ENCODE peak calls at places on chromosomes 11 and 22, in eight cellular contexts. P is PC-9, D is GM23248, Q is Karpas-422, U is OCI-LY7, N is HCT116, O is SK-N-SH, S is PC-3. V is an unnamed sample.

GRCh38 chr11:116791002-116791812 is 472 bp downstream of the APOA5 start:
- DNase-seq in P (peak; percentile 63), D (peak; percentile 82), Q (peak; percentile 74), U (peak; percentile 71), N (peak; percentile 35), O (peak; percentile 92), S (peak; percentile 48), V (peak; percentile 94)

GRCh38 chr11:5624489-5625278 is at the start of gene TRIM34:
- DNase-seq in P (peak; percentile 43), D (peak; percentile 85), Q (peak; percentile 95), U (peak; percentile 89), N (no peak), O (no peak), S (peak; percentile 70), V (peak; percentile 76)

GRCh38 chr11:2419638-2420501 is 19.3 kb downstream of the TSSC4 start:
- DNase-seq in P (peak; percentile 61), D (peak; percentile 89), Q (peak; percentile 90), U (peak; percentile 79), N (peak; percentile 52), O (peak; percentile 89), S (peak; percentile 83), V (peak; percentile 87)

GRCh38 chr11:6695377-6695776 is 12.2 kb upstream of the MRPL17 start:
- DNase-seq in P (no peak), D (peak; percentile 79), Q (no peak), U (no peak), N (no peak), O (no peak), S (no peak), V (no peak)

GRCh38 chr11:121763526-121763925 is 310.8 kb upstream of the SORL1-AS1 start:
- DNase-seq in P (no peak), D (no peak), Q (peak; percentile 42), U (peak; percentile 59), N (no peak), O (no peak), S (no peak), V (no peak)

GRCh38 chr11:121741954-121742361 is 289.2 kb upstream of the SORL1-AS1 start:
- DNase-seq in P (no peak), D (peak; percentile 59), Q (no peak), U (no peak), N (no peak), O (peak; percentile 36), S (no peak), V (no peak)

GRCh38 chr11:7977251-7977917 is 9.8 kb upstream of the EIF3F start:
- DNase-seq in P (peak; percentile 26), D (peak; percentile 94), Q (no peak), U (peak; percentile 16), N (no peak), O (no peak), S (peak; percentile 79), V (peak; percentile 50)

GRCh38 chr11:87263979-87264378 is 226.2 kb downstream of the TMEM135 start:
- DNase-seq in P (no peak), D (peak; percentile 12), Q (no peak), U (no peak), N (no peak), O (no peak), S (peak; percentile 31), V (no peak)

GRCh38 chr11:113189909-113190667 is 124.3 kb upstream of the TTC12 start:
- DNase-seq in P (peak; percentile 82), D (peak; percentile 92), Q (no peak), U (no peak), N (no peak), O (no peak), S (peak; percentile 66), V (no peak)

GRCh38 chr22:28116261-28116673 is 197.2 kb upstream of the PITPNB start:
- DNase-seq in P (peak; percentile 39), D (peak; percentile 97), Q (no peak), U (no peak), N (no peak), O (no peak), S (peak; percentile 61), V (peak; percentile 27)

GRCh38 chr22:37806409-37807338 is 1.1 kb upstream of the GCAT start:
- DNase-seq in P (peak; percentile 20), D (peak; percentile 86), Q (peak; percentile 54), U (no peak), N (no peak), O (peak; percentile 28), S (peak; percentile 49), V (peak; percentile 47)

GRCh38 chr11:116300252-116300651 is 472.5 kb downstream of the BUD13 start:
- DNase-seq in P (no peak), D (no peak), Q (no peak), U (no peak), N (no peak), O (no peak), S (no peak), V (no peak)

GRCh38 chr22:31532060-31532459 is 35.7 kb downstream of the SFI1 start:
- DNase-seq in P (no peak), D (peak; percentile 23), Q (no peak), U (no peak), N (no peak), O (no peak), S (no peak), V (no peak)

GRCh38 chr22:19514831-19515565 is 9.2 kb downstream of the CLDN5 start:
- DNase-seq in P (no peak), D (peak; percentile 36), Q (no peak), U (no peak), N (no peak), O (no peak), S (no peak), V (no peak)

GRCh38 chr11:1500466-1501420 is 14.2 kb upstream of the MOB2 start:
- DNase-seq in P (no peak), D (no peak), Q (no peak), U (no peak), N (no peak), O (no peak), S (no peak), V (no peak)

GRCh38 chr11:119759747-119760412 is 30.9 kb upstream of the NECTIN1 start:
- DNase-seq in P (no peak), D (no peak), Q (no peak), U (no peak), N (no peak), O (no peak), S (no peak), V (no peak)

GRCh38 chr11:133122260-133122659 is 410.0 kb downstream of the OPCML start:
- DNase-seq in P (no peak), D (no peak), Q (no peak), U (no peak), N (no peak), O (no peak), S (no peak), V (peak; percentile 35)

GRCh38 chr11:45147871-45148270 is 1.4 kb downstream of the PRDM11 start:
- DNase-seq in P (no peak), D (peak; percentile 11), Q (no peak), U (no peak), N (no peak), O (no peak), S (no peak), V (no peak)
- H2AFZ ChIP-seq in P (peak overlapping the region; percentile 91), D (peak overlapping the region; percentile 89), Q (no peak overlapping the region), U (peak overlapping the region; percentile 96), N (no peak overlapping the region), O (peak overlapping the region; percentile 91), S (peak overlapping the region; percentile 97), V (peak overlapping the region; percentile 80)

GRCh38 chr22:24843048-24843447 is 37.0 kb downstream of the SGSM1 start:
- DNase-seq in P (no peak), D (no peak), Q (no peak), U (no peak), N (no peak), O (no peak), S (peak; percentile 1), V (peak; percentile 26)

GRCh38 chr22:24847490-24847889 is 41.5 kb downstream of the SGSM1 start:
- DNase-seq in P (no peak), D (no peak), Q (no peak), U (no peak), N (no peak), O (no peak), S (no peak), V (no peak)

GRCh38 chr22:24845036-24845918 is 39.3 kb downstream of the SGSM1 start:
- DNase-seq in P (no peak), D (peak; percentile 83), Q (no peak), U (no peak), N (no peak), O (no peak), S (peak; percentile 3), V (no peak)

GRCh38 chr22:24848559-24849168 is 42.7 kb downstream of the SGSM1 start:
- DNase-seq in P (no peak), D (no peak), Q (no peak), U (no peak), N (no peak), O (no peak), S (no peak), V (no peak)
- H3K9me2 ChIP-seq in P (no peaks in the 10 kb centered on the region), D (no peaks in the 10 kb centered on the region), Q (no peaks in the 10 kb centered on the region), U (no peaks in the 10 kb centered on the region), N (no peaks in the 10 kb centered on the region), O (no peaks in the 10 kb centered on the region), S (no peaks in the 10 kb centered on the region), V (peaks cover 8% of the 10 kb centered on the region)

DNA sequence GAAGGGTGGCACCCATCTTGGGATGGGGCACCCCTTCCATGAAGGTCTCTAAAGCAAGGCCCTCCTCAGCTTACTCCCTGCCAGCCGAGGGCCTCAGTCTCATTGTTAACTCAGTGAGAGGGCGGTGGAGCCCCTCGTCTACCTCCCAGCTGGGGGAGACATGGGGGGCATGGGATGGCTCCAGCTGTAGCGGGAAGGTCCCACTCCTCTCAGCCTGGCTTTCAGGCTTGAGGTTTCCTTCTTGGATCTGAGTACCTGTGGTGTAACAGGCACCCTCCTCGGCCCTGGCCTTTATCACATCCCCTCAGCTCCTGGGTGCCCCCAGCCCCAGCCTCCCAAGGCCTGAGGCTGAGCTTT is 2.0 kb downstream of the MIF start:
- DNase-seq in P (no peak), D (no peak), Q (no peak), U (no peak), N (no peak), O (no peak), S (no peak), V (no peak)
- H3K4me3 ChIP-seq in P (peak overlapping the region; percentile 80), D (peak overlapping the region; percentile 80), Q (peak overlapping the region; percentile 75), U (peak overlapping the region; percentile 87), N (peak overlapping the region; percentile 92), O (peak overlapping the region; percentile 85), S (peak overlapping the region; percentile 90), V (peak overlapping the region; percentile 99)

GRCh38 chr11:72724021-72724561 is 28.1 kb downstream of the ARAP1 start:
- DNase-seq in P (no peak), D (no peak), Q (no peak), U (no peak), N (no peak), O (no peak), S (no peak), V (no peak)

GRCh38 chr11:72727521-72727920 is 24.7 kb downstream of the ARAP1 start:
- DNase-seq in P (no peak), D (peak; percentile 35), Q (no peak), U (no peak), N (no peak), O (no peak), S (no peak), V (no peak)

GRCh38 chr11:72726266-72727220 is 25.7 kb downstream of the ARAP1 start:
- DNase-seq in P (no peak), D (no peak), Q (no peak), U (no peak), N (no peak), O (no peak), S (no peak), V (no peak)

GRCh38 chr11:72724851-72725730 is 27.1 kb downstream of the ARAP1 start:
- DNase-seq in P (peak; percentile 72), D (peak; percentile 78), Q (peak; percentile 95), U (peak; percentile 90), N (peak; percentile 71), O (peak; percentile 86), S (peak; percentile 95), V (peak; percentile 92)

DNA sequence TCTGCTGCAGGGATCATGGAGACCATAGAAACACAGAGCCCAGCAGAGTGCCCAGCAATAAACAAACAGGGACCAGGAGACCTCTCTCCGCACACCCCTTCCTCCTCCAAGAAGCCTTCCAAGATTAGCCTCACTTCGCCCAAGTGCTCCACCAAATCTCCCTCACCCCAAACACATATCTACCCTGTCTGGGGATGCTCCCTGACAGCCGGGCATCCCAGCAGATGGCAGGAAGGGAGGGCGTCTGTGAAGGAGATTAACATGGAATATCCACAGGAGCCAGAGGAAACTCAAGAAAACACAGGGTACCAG is 26.5 kb downstream of the ARAP1 start:
- DNase-seq in P (no peak), D (no peak), Q (no peak), U (no peak), N (no peak), O (no peak), S (no peak), V (no peak)
- H2AFZ ChIP-seq in P (no peak overlapping the region), D (no peak overlapping the region), Q (no peak overlapping the region), U (no peak overlapping the region), N (no peak overlapping the region), O (no peak overlapping the region), S (no peak overlapping the region), V (no peak overlapping the region)